ENCODE peak calls at places on chromosome 21, in nine cellular contexts. X is transverse colon, V is breast epithelium, J is uterus, L is heart left ventricle, K is endothelial cell of umbilical vein, T is GM12891, B is vagina, H is suprapubic skin. G is an unnamed sample.

GRCh38 chr21:8991088-8991907 is 1530.1 kb upstream of the TPTE start:
- DNase-seq in J (no peak), B (no peak), H (no peak), V (no peak), X (no peak), T (no peak), K (peak), L (no peak), G (no peak)

GRCh38 chr21:44931137-44931500 is 8.7 kb upstream of the SLX9 start:
- DNase-seq in B (no peak), T (no peak), L (peak), K (no peak), H (no peak), J (no peak), X (peak), V (no peak), G (peak)

GRCh38 chr21:33566514-33566913 is 22.0 kb downstream of the DONSON start:
- DNase-seq in X (no peak), L (no peak), B (no peak), J (no peak), T (no peak), V (no peak), K (no peak), H (no peak), G (no peak)

GRCh38 chr21:28899744-28900143 is 92.9 kb downstream of the LTN1 start:
- DNase-seq in J (no peak), X (no peak), L (no peak), B (no peak), H (no peak), T (no peak), K (no peak), V (no peak), G (no peak)

GRCh38 chr21:27149034-27149433 is 182.1 kb upstream of the ADAMTS5 start:
- DNase-seq in K (no peak), J (no peak), X (no peak), B (no peak), V (no peak), T (no peak), H (no peak), L (no peak), G (no peak)

GRCh38 chr21:45266518-45267389 is 20.9 kb downstream of the POFUT2 start:
- DNase-seq in H (peak), V (peak), T (no peak), B (peak), X (no peak), K (no peak), J (no peak), L (no peak), G (peak)

GRCh38 chr21:45323487-45324380 is 36.0 kb upstream of the POFUT2 start:
- DNase-seq in B (no peak), T (no peak), V (no peak), K (no peak), L (peak), H (peak), X (no peak), J (no peak), G (peak)

GRCh38 chr21:45262616-45263015 is 25.1 kb downstream of the POFUT2 start:
- DNase-seq in K (no peak), V (no peak), L (no peak), X (peak), B (peak), H (peak), T (no peak), J (no peak), G (no peak)

GRCh38 chr21:28421716-28422480 is 570.8 kb downstream of the LTN1 start:
- DNase-seq in B (no peak), J (no peak), H (no peak), L (no peak), V (no peak), X (no peak), T (no peak), K (no peak), G (no peak)

GRCh38 chr21:45142916-45143315 is 68.5 kb downstream of the ADARB1 start:
- DNase-seq in K (no peak), T (no peak), X (no peak), J (no peak), V (no peak), H (no peak), L (no peak), B (no peak), G (no peak)

GRCh38 chr21:32403201-32403701 is 9.3 kb upstream of the EVA1C start:
- DNase-seq in L (no peak), V (no peak), B (no peak), T (no peak), X (peak), K (peak), H (no peak), J (peak), G (peak)

GRCh38 chr21:33061233-33061632 is 8.7 kb upstream of the OLIG1 start:
- DNase-seq in K (no peak), B (no peak), H (no peak), L (no peak), T (no peak), X (no peak), J (no peak), V (no peak), G (no peak)

GRCh38 chr21:45538381-45539045 is 3.7 kb downstream of the SLC19A1 start:
- DNase-seq in V (peak), B (no peak), J (peak), X (peak), K (no peak), L (peak), T (no peak), H (peak), G (peak)

GRCh38 chr21:32994305-32994704 is 31.4 kb upstream of the OLIG2 start:
- DNase-seq in J (no peak), H (no peak), K (peak), X (no peak), L (no peak), B (no peak), V (no peak), T (no peak), G (no peak)

GRCh38 chr21:45826733-45827692 is 154.6 kb upstream of the COL6A1 start:
- DNase-seq in X (no peak), T (peak), K (no peak), B (peak), H (no peak), J (no peak), L (no peak), V (no peak), G (no peak)

GRCh38 chr21:16794944-16795343 is 717.9 kb upstream of the CXADR start:
- DNase-seq in V (no peak), B (no peak), K (peak), X (no peak), T (no peak), L (no peak), J (peak), H (no peak), G (peak)

GRCh38 chr21:40850071-40850470 is 3.1 kb upstream of the DSCAM start:
- DNase-seq in T (no peak), V (no peak), X (no peak), B (no peak), J (no peak), H (no peak), L (no peak), K (no peak), G (no peak)

GRCh38 chr21:28742527-28742926 is 250.2 kb downstream of the LTN1 start:
- DNase-seq in B (no peak), V (no peak), H (no peak), T (no peak), X (no peak), J (no peak), K (peak), L (no peak), G (no peak)

GRCh38 chr21:40625991-40626390 is 221.0 kb downstream of the DSCAM start:
- DNase-seq in L (no peak), X (no peak), T (no peak), K (no peak), H (no peak), J (no peak), B (no peak), V (no peak), G (no peak)

GRCh38 chr21:18954415-18954972 is 550.9 kb upstream of the TMPRSS15 start:
- DNase-seq in X (no peak), H (no peak), B (no peak), K (no peak), V (no peak), J (no peak), T (no peak), L (no peak), G (no peak)

GRCh38 chr21:46096596-46096981 is 1.3 kb upstream of the COL6A2 start:
- DNase-seq in V (no peak), K (no peak), T (no peak), H (no peak), B (peak), J (peak), L (no peak), X (no peak), G (no peak)

GRCh38 chr21:45987121-45987711 is 5.6 kb downstream of the COL6A1 start:
- DNase-seq in L (peak), H (peak), X (no peak), B (no peak), T (no peak), J (peak), K (no peak), V (no peak), G (peak)

GRCh38 chr21:25273945-25274344 is 333.3 kb downstream of the MRPL39 start:
- DNase-seq in B (no peak), H (no peak), J (no peak), X (no peak), K (no peak), T (no peak), V (no peak), L (no peak), G (no peak)

GRCh38 chr21:26007911-26008579 is 162.5 kb downstream of the APP start:
- DNase-seq in H (no peak), X (no peak), J (no peak), L (no peak), K (no peak), B (no peak), T (no peak), V (no peak), G (no peak)

GRCh38 chr21:33339938-33340337 is 15.2 kb downstream of the IFNAR1 start:
- DNase-seq in K (no peak), B (no peak), X (no peak), H (no peak), T (no peak), V (no peak), L (no peak), J (no peak), G (no peak)

GRCh38 chr21:16418211-16418610 is 688.4 kb downstream of the USP25 start:
- DNase-seq in V (no peak), B (no peak), T (no peak), H (no peak), L (no peak), J (no peak), K (peak), X (no peak), G (no peak)

GRCh38 chr21:31372176-31372765 is 28.2 kb upstream of the TIAM1 start:
- DNase-seq in X (no peak), K (no peak), B (no peak), J (no peak), V (no peak), H (no peak), T (no peak), L (no peak), G (no peak)

GRCh38 chr21:33374080-33374873 is 28.9 kb upstream of the IFNGR2 start:
- DNase-seq in T (no peak), B (no peak), J (no peak), K (peak), L (no peak), X (peak), H (peak), V (no peak), G (peak)

GRCh38 chr21:31566061-31566460 is 93.4 kb upstream of the SOD1 start:
- DNase-seq in H (no peak), X (no peak), J (no peak), K (no peak), B (no peak), V (no peak), L (no peak), T (no peak), G (no peak)

GRCh38 chr21:46454634-46455390 is 3.9 kb upstream of the DIP2A start:
- DNase-seq in H (no peak), T (no peak), X (no peak), B (no peak), V (no peak), J (no peak), L (no peak), K (peak), G (no peak)

GRCh38 chr21:24590261-24590660 is 1017.0 kb downstream of the MRPL39 start:
- DNase-seq in H (no peak), T (no peak), J (no peak), V (no peak), X (no peak), K (no peak), L (no peak), B (no peak), G (no peak)

GRCh38 chr21:36988536-36988935 is 18.0 kb upstream of the RIPPLY3 start:
- DNase-seq in J (no peak), B (no peak), K (no peak), X (no peak), T (no peak), L (no peak), V (no peak), H (no peak), G (no peak)

GRCh38 chr21:36992671-36993070 is 13.8 kb upstream of the RIPPLY3 start:
- DNase-seq in X (no peak), H (no peak), V (no peak), K (no peak), B (no peak), T (no peak), L (no peak), J (no peak), G (peak)

GRCh38 chr21:36990508-36991205 is 15.8 kb upstream of the RIPPLY3 start:
- DNase-seq in B (no peak), T (no peak), L (no peak), X (no peak), H (no peak), V (no peak), K (no peak), J (no peak), G (no peak)

GRCh38 chr21:36987845-36988244 is 18.7 kb upstream of the RIPPLY3 start:
- DNase-seq in H (no peak), K (no peak), L (no peak), X (no peak), B (no peak), J (no peak), V (no peak), T (no peak), G (no peak)

GRCh38 chr21:36989699-36990507 is 16.6 kb upstream of the RIPPLY3 start:
- DNase-seq in T (peak), X (peak), J (peak), L (peak), H (peak), B (no peak), V (peak), K (peak), G (peak)
- TF ChIP-seq POLR2A in T (peak), X (peak), J (no peak), L (peak), H (no peak), B (peak), V (no peak), K (peak), G (peak)

DNA sequence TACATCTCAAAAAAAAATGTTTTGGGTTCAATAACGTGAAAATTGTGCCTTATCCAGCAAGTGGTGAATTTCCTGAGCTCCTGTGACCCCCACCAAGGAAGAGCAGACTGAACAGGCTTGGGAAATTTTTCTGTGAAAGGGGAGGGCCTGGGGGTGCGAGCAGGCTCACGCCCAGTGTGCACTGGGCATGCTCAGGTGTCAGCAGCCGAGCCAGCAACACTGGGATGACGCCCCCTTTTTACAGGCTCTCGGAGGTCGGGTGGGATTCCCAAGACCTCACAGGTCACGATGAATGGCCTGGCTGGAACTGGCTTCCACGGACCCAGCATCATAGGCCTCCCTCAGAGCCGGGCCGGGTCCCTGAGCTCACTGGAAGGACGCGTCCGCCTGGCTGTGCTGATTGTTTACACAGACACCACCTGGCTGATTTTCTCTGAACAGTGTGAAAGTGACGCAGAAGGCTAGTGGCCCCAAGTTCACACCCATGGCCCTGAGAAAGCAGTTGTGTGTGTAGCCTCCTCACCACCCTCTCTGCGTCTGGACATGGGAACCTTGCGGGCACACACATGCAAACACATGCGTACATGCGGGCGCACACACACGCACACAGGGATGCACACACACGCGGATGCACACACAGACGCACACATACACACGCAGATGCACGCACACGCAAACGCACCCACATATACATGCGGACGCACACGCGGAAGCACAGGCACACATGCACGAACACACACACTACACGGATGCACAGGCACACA is 9.2 kb downstream of the CSTB start:
- DNase-seq in X (peak), H (no peak), L (no peak), B (no peak), V (no peak), T (no peak), J (no peak), K (no peak), G (peak)
- TF ChIP-seq POLR2A in X (peak), H (no peak), L (no peak), B (no peak), V (no peak), T (no peak), J (no peak), K (no peak), G (no peak)

GRCh38 chr21:34878501-34878900 is 170.6 kb downstream of the RUNX1 start:
- DNase-seq in J (no peak), B (peak), K (no peak), T (no peak), V (no peak), H (no peak), L (no peak), X (peak), G (no peak)
- TF ChIP-seq POLR2A in J (no peak), B (no peak), K (no peak), T (no peak), V (no peak), H (no peak), L (no peak), X (no peak), G (no peak)

GRCh38 chr21:14557413-14557812 is 11.3 kb upstream of the SAMSN1 start:
- DNase-seq in X (no peak), T (no peak), J (no peak), H (no peak), L (no peak), B (no peak), V (no peak), K (no peak), G (no peak)
- TF ChIP-seq POLR2A in X (no peak), T (no peak), J (no peak), H (no peak), L (no peak), B (no peak), V (no peak), K (no peak), G (no peak)

GRCh38 chr21:42062543-42063022 is 8.5 kb upstream of the UMODL1 start:
- DNase-seq in L (peak), H (no peak), K (no peak), T (peak), V (no peak), X (peak), J (no peak), B (no peak), G (peak)
- TF ChIP-seq POLR2A in L (no peak), H (no peak), K (no peak), T (peak), V (no peak), X (peak), J (no peak), B (no peak), G (peak)

GRCh38 chr21:43728467-43729390 is 9.8 kb downstream of the PDXK start:
- DNase-seq in H (peak), L (peak), K (peak), T (peak), B (peak), J (peak), X (peak), V (peak), G (peak)
- TF ChIP-seq POLR2A in H (no peak), L (peak), K (peak), T (peak), B (peak), J (peak), X (peak), V (peak), G (peak)

GRCh38 chr21:42231761-42232160 is 12.8 kb downstream of the ABCG1 start:
- DNase-seq in H (no peak), V (no peak), L (no peak), K (no peak), J (no peak), T (no peak), X (no peak), B (no peak), G (no peak)
- TF ChIP-seq POLR2A in H (no peak), V (no peak), L (no peak), K (no peak), J (no peak), T (no peak), X (no peak), B (no peak), G (no peak)

GRCh38 chr21:39452207-39452964 is 616 bp downstream of the SH3BGR start:
- DNase-seq in B (no peak), L (no peak), K (no peak), T (no peak), H (no peak), V (no peak), X (no peak), J (no peak), G (no peak)

GRCh38 chr21:39452965-39453332 is 1.2 kb downstream of the SH3BGR start:
- DNase-seq in H (no peak), L (no peak), K (no peak), B (no peak), J (no peak), V (no peak), X (no peak), T (no peak), G (no peak)

GRCh38 chr21:39453571-39454179 is 1.9 kb downstream of the SH3BGR start:
- DNase-seq in L (no peak), J (no peak), K (no peak), B (no peak), X (no peak), V (no peak), H (no peak), T (no peak), G (no peak)

GRCh38 chr21:39454949-39455668 is 3.3 kb downstream of the SH3BGR start:
- DNase-seq in B (no peak), T (no peak), X (no peak), V (no peak), H (no peak), K (no peak), J (no peak), L (no peak), G (no peak)

DNA sequence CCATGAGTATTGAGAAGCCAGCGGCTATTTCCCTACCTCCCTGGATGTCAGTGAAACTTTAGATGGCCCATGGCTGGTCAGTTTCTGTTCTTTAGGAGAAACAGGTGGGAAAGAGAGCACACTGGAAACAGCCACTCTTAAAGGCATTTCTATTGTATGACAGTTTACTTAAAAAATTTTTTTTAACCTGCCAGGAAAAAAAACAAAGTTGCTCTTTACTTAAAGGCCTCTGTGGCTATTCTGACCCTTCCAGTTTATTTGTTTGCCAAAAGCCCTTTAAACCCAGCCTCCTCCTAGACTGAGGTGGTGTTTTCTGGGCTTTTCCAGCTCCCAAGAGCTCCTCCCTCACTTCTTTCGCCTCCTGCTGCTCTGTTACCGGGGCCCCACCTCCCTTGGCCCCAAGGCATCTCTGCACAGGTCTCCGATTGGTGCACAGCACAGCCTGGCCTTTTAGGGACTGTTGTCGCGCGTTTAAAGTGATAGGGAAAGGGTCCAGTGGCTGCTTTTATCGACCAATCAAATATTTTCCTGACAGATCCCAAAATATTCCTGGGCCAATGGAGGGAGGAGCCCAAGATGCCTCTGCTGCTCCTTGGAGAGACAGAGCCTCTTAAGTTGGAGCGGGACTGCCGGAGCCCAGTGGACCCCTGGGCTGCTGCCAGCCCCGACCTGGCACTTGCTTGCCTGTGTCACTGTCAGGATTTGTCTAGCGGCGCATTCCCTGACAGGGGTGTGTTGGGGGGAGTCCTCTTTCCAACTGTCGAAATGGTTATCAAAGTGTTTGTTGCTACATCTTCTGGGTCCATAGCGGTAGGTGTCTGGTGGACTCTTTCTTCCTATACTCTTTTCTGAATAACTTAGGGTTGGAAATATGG is at the start of gene SH3BGR:
- DNase-seq in H (no peak), B (no peak), J (peak), L (peak), T (no peak), K (no peak), X (no peak), V (peak), G (peak)
- TF ChIP-seq POLR2A in H (no peak), B (no peak), J (no peak), L (peak), T (no peak), K (no peak), X (no peak), V (no peak), G (no peak)

G was measured in body of pancreas.